ENCODE peak calls at places on chromosomes 3 and 15, in five cellular contexts. J is brain microvascular endothelial cell, N is astrocyte, H is lower leg skin, B is endothelial cell of umbilical vein. X is an unnamed sample.

GRCh38 chr3:127694467-127695215 is 21.9 kb downstream of the ABTB1 start:
- DNase-seq in J (no peak), N (no peak), H (no peak), B (peak), X (no peak)

GRCh38 chr3:73781536-73781935 is 156.8 kb upstream of the PDZRN3 start:
- DNase-seq in J (no peak), N (peak), H (no peak), B (no peak), X (no peak)

GRCh38 chr3:33057320-33058298 is 39.3 kb downstream of the GLB1 start:
- DNase-seq in J (no peak), N (peak), H (no peak), B (no peak), X (no peak)

GRCh38 chr3:184345678-184346144 is 8.3 kb downstream of the FAM131A start:
- DNase-seq in J (peak), N (no peak), H (peak), B (peak), X (peak)

GRCh38 chr3:64259646-64260045 is 34.4 kb upstream of the PRICKLE2 start:
- DNase-seq in J (no peak), N (peak), H (no peak), B (no peak), X (no peak)

GRCh38 chr3:143668924-143669790 is 179.1 kb downstream of the SLC9A9 start:
- DNase-seq in J (no peak), N (no peak), H (no peak), B (no peak), X (peak)

GRCh38 chr3:44030690-44031344 is 210.9 kb upstream of the TOPAZ1 start:
- DNase-seq in J (no peak), N (peak), H (no peak), B (no peak), X (peak)

GRCh38 chr3:100709840-100710235 is 544 bp downstream of the TFG start:
- DNase-seq in J (peak), N (peak), H (peak), B (no peak), X (peak)

GRCh38 chr3:37396731-37397130 is 222.3 kb upstream of the LRRFIP2 start:
- DNase-seq in J (no peak), N (no peak), H (no peak), B (no peak), X (no peak)

GRCh38 chr3:29385056-29385455 is 104.2 kb downstream of the RBMS3 start:
- DNase-seq in J (peak), N (peak), H (no peak), B (no peak), X (peak)

GRCh38 chr3:59660852-59661624 is 611.2 kb upstream of the CFAP20DC start:
- DNase-seq in J (no peak), N (no peak), H (no peak), B (no peak), X (no peak)

GRCh38 chr15:101240364-101240763 is 11.5 kb downstream of the CHSY1 start:
- DNase-seq in J (no peak), N (peak), H (no peak), B (no peak), X (peak)

DNA sequence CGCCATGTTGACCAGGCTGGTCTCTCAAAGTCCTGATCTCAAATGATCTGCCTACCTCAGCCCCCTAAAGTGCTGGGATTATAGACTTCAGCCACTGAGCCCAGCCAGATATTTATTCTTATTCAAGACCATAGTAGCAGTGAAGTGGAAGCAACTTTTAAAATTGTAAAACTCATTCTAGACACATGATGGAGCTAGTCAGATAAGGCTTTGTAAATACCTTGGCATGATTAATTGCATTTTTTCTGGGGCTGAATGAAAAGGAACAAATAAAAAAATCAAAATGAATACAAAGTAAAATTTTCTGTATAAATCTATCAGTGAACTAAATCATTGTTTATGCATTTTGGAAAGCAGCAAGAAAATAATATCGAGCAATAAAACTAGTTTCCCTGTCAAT is 4.1 kb upstream of the MYO1E start:
- DNase-seq in J (no peak), N (no peak), H (no peak), B (peak), X (no peak)
- TF ChIP-seq CTCF in J (no peak), N (no peak), H (no peak), B (no peak), X (no peak)

GRCh38 chr3:14647976-14648955 is 3.3 kb upstream of the CCDC174 start:
- DNase-seq in J (no peak), N (no peak), H (no peak), B (no peak), X (no peak)

GRCh38 chr3:14646589-14647413 is 4.8 kb upstream of the CCDC174 start:
- DNase-seq in J (no peak), N (no peak), H (no peak), B (no peak), X (no peak)

GRCh38 chr3:14649466-14649865 is 2.1 kb upstream of the CCDC174 start:
- DNase-seq in J (no peak), N (no peak), H (no peak), B (no peak), X (no peak)

GRCh38 chr3:14651440-14652251 is at the start of gene CCDC174:
- DNase-seq in J (peak), N (peak), H (peak), B (peak), X (peak)

DNA sequence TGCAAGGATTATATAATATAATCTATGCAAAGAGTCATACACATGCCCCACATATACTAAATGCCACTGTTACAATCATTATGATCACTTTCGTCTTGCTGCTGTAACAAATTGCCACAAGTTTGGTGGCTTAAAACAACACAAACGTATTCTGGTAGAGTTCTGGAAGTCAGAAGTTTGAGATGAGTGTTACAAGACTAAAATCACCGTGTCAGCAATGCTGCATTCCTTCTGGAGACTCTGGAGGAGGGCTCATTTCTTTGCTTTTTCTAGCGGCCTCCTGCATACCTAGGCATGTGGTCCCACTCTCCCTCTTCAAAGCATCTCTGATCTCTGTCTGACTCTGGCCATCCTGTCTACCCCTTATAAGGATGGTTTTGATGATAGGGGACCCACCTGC is 1.4 kb upstream of the CCDC174 start:
- DNase-seq in J (no peak), N (no peak), H (no peak), B (no peak), X (no peak)
- H3K4me3 ChIP-seq in J (no peak), N (no peak), H (no peak), B (no peak), X (no peak)

DNA sequence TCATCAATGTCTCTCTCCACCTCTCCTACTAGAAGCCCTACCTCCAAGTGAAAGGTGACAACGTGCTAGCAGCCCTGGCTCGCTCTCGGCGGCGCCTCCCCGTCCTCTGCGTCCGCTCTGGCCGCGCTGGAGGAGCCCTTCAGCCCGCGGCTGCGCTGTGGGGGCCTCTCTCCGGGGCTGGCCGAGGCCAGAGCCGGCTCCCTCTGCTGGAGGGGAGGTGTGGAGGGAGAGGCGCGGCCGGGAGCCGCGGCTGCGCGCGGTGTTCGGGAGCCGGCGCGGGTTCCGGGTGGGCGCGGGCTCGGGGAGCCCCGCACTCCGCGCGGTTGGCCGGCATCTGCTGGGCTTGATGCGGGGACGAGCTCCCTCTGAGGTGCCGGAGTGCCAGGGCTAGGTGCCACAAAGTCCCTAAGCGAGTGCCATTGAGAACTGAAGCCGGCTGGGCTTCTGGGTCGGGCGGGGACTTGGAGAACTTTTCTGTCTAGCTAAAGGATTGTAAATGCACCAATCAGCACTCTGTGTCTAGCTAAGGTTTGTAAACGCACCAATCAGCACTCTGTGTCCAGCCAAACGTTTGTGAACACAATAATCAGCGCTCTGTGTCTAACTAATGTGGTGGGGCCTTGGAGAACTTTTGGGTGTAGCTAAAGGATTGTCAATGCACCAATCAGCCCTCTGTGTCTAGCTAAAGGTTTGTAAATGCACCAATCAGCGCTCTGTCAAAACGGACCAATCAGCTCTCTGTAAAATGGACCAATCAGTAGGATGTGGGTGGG is 84.8 kb upstream of the ARRDC4 start:
- DNase-seq in J (no peak), N (no peak), H (no peak), B (no peak), X (no peak)
- TF ChIP-seq CTCF in J (peak), N (no peak), H (no peak), B (no peak), X (no peak)

GRCh38 chr3:66395635-66396034 is 105.2 kb downstream of the LRIG1 start:
- DNase-seq in J (no peak), N (no peak), H (peak), B (no peak), X (no peak)

GRCh38 chr3:66393486-66394260 is 107.1 kb downstream of the LRIG1 start:
- DNase-seq in J (peak), N (peak), H (peak), B (peak), X (peak)

GRCh38 chr3:66392512-66392911 is 108.3 kb downstream of the LRIG1 start:
- DNase-seq in J (no peak), N (no peak), H (peak), B (no peak), X (no peak)

GRCh38 chr3:66394261-66395249 is 106.3 kb downstream of the LRIG1 start:
- DNase-seq in J (peak), N (peak), H (peak), B (peak), X (no peak)

DNA sequence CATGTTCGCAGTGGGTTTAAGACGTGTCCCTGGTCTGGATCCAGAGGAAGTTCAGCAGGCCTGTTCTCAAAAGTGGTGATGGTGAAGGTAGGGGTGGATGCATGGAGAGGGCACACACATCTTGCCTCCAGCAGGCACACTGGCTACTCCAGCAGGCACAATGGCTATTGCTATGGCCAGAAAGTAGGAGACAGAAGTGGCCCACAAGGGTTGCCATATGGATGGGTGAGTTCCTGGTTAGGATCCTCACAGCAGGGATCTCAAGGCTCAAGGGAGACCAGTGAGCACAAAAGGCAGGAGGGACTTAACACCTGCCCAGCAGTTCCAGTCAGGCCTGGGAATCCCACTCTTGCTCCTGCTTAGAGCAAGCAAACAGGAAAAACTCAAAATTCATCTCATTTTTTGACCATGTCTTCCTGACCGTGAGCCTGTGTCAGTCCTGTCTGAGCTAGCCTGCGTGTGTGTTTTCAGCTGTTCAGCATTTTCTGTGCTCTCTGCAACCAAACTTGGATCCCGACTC is 107.8 kb downstream of the LRIG1 start:
- DNase-seq in J (no peak), N (no peak), H (peak), B (no peak), X (no peak)
- H3K4me3 ChIP-seq in J (no peak), N (no peak), H (no peak), B (no peak), X (no peak)

X was measured in fibroblast of mammary gland.